ENCODE peak calls at places on chromosomes 3 and 15, in ten cellular contexts. One of them, this sample, is unnamed.

GRCh38 chr3:70716832-70717231 is 404.4 kb upstream of the MDFIC2 start:
- DNase-seq in NCI-H1105 treated with DMSO at 0.1 percent for 48 hours: no peak
- DNase-seq in NCI-H82: no peak
- DNase-seq in dorsolateral prefrontal cortex: no peak
- DNase-seq in activated T-cell treated with anti-CD3 and anti-CD28 coated beads, Interleukin-2, amount 50 U/mL, for 24 hours: no peak
- DNase-seq in left ventricle myocardium superior: peak
- DNase-seq in GM23338: no peak
- DNase-seq in colonic mucosa: no peak
- DNase-seq in globus pallidus: peak
- DNase-seq in sigmoid colon: peak
- DNase-seq in this sample: no peak

GRCh38 chr3:50442940-50443579 is 60.4 kb downstream of the CACNA2D2 start:
- DNase-seq in NCI-H1105 treated with DMSO at 0.1 percent for 48 hours: no peak
- DNase-seq in NCI-H82: no peak
- DNase-seq in dorsolateral prefrontal cortex: peak
- DNase-seq in activated T-cell treated with anti-CD3 and anti-CD28 coated beads, Interleukin-2, amount 50 U/mL, for 24 hours: no peak
- DNase-seq in left ventricle myocardium superior: no peak
- DNase-seq in GM23338: no peak
- DNase-seq in colonic mucosa: no peak
- DNase-seq in globus pallidus: no peak
- DNase-seq in sigmoid colon: no peak
- DNase-seq in this sample: no peak

GRCh38 chr15:69119692-69120395 is 40.6 kb upstream of the GLCE start:
- DNase-seq in NCI-H1105 treated with DMSO at 0.1 percent for 48 hours: no peak
- DNase-seq in NCI-H82: peak
- DNase-seq in dorsolateral prefrontal cortex: no peak
- DNase-seq in activated T-cell treated with anti-CD3 and anti-CD28 coated beads, Interleukin-2, amount 50 U/mL, for 24 hours: no peak
- DNase-seq in left ventricle myocardium superior: no peak
- DNase-seq in GM23338: peak
- DNase-seq in colonic mucosa: no peak
- DNase-seq in globus pallidus: no peak
- DNase-seq in sigmoid colon: no peak
- DNase-seq in this sample: no peak

GRCh38 chr15:58227706-58228543 is 89.7 kb downstream of the AQP9 start:
- DNase-seq in NCI-H1105 treated with DMSO at 0.1 percent for 48 hours: peak
- DNase-seq in NCI-H82: peak
- DNase-seq in dorsolateral prefrontal cortex: peak
- DNase-seq in activated T-cell treated with anti-CD3 and anti-CD28 coated beads, Interleukin-2, amount 50 U/mL, for 24 hours: peak
- DNase-seq in left ventricle myocardium superior: peak
- DNase-seq in GM23338: peak
- DNase-seq in colonic mucosa: peak
- DNase-seq in globus pallidus: peak
- DNase-seq in sigmoid colon: peak
- DNase-seq in this sample: peak

GRCh38 chr15:25465835-25466234 is 27.0 kb upstream of the UBE3A start:
- DNase-seq in NCI-H1105 treated with DMSO at 0.1 percent for 48 hours: peak
- DNase-seq in NCI-H82: no peak
- DNase-seq in dorsolateral prefrontal cortex: no peak
- DNase-seq in activated T-cell treated with anti-CD3 and anti-CD28 coated beads, Interleukin-2, amount 50 U/mL, for 24 hours: no peak
- DNase-seq in left ventricle myocardium superior: peak
- DNase-seq in GM23338: no peak
- DNase-seq in colonic mucosa: no peak
- DNase-seq in globus pallidus: no peak
- DNase-seq in sigmoid colon: no peak
- DNase-seq in this sample: no peak

GRCh38 chr3:89467886-89468479 is 360.6 kb downstream of the EPHA3 start:
- DNase-seq in NCI-H1105 treated with DMSO at 0.1 percent for 48 hours: no peak
- DNase-seq in NCI-H82: no peak
- DNase-seq in dorsolateral prefrontal cortex: no peak
- DNase-seq in activated T-cell treated with anti-CD3 and anti-CD28 coated beads, Interleukin-2, amount 50 U/mL, for 24 hours: no peak
- DNase-seq in left ventricle myocardium superior: no peak
- DNase-seq in GM23338: peak
- DNase-seq in colonic mucosa: no peak
- DNase-seq in globus pallidus: peak
- DNase-seq in sigmoid colon: no peak
- DNase-seq in this sample: no peak

GRCh38 chr3:136055491-136055890 is 90.0 kb downstream of the PPP2R3A start:
- DNase-seq in NCI-H1105 treated with DMSO at 0.1 percent for 48 hours: no peak
- DNase-seq in NCI-H82: no peak
- DNase-seq in dorsolateral prefrontal cortex: no peak
- DNase-seq in activated T-cell treated with anti-CD3 and anti-CD28 coated beads, Interleukin-2, amount 50 U/mL, for 24 hours: no peak
- DNase-seq in left ventricle myocardium superior: no peak
- DNase-seq in GM23338: no peak
- DNase-seq in colonic mucosa: no peak
- DNase-seq in globus pallidus: no peak
- DNase-seq in sigmoid colon: no peak
- DNase-seq in this sample: no peak

GRCh38 chr15:77753238-77753873 is 120.6 kb upstream of the LINGO1 start:
- DNase-seq in NCI-H1105 treated with DMSO at 0.1 percent for 48 hours: no peak
- DNase-seq in NCI-H82: no peak
- DNase-seq in dorsolateral prefrontal cortex: no peak
- DNase-seq in activated T-cell treated with anti-CD3 and anti-CD28 coated beads, Interleukin-2, amount 50 U/mL, for 24 hours: no peak
- DNase-seq in left ventricle myocardium superior: peak
- DNase-seq in GM23338: peak
- DNase-seq in colonic mucosa: no peak
- DNase-seq in globus pallidus: peak
- DNase-seq in sigmoid colon: no peak
- DNase-seq in this sample: no peak

GRCh38 chr3:194148383-194148782 is 12.4 kb downstream of the HES1 start:
- DNase-seq in NCI-H1105 treated with DMSO at 0.1 percent for 48 hours: no peak
- DNase-seq in NCI-H82: no peak
- DNase-seq in dorsolateral prefrontal cortex: no peak
- DNase-seq in activated T-cell treated with anti-CD3 and anti-CD28 coated beads, Interleukin-2, amount 50 U/mL, for 24 hours: no peak
- DNase-seq in left ventricle myocardium superior: no peak
- DNase-seq in GM23338: no peak
- DNase-seq in colonic mucosa: no peak
- DNase-seq in globus pallidus: peak
- DNase-seq in sigmoid colon: no peak
- DNase-seq in this sample: no peak

This sample was measured in NCI-H460.